ENCODE peak calls at places on chromosomes 16 and 17, in six cellular contexts. F is HepG2, A is HCT116, P is SK-N-SH, J is H1, R is GM12878. X is an unnamed sample.

GRCh38 chr17:58301504-58302150 is 20.9 kb upstream of the MPO start:
- DNase-seq in F (no peak), A (no peak), P (no peak), J (peak), R (no peak), X (no peak)

GRCh38 chr17:60139438-60140285 is 10.1 kb upstream of the CA4 start:
- DNase-seq in F (peak), A (peak), P (no peak), J (peak), R (no peak), X (no peak)

GRCh38 chr17:55584055-55584685 is 72.9 kb upstream of the SMIM36 start:
- DNase-seq in F (no peak), A (no peak), P (no peak), J (no peak), R (no peak), X (no peak)

GRCh38 chr17:2571523-2572303 is 21.7 kb upstream of the PAFAH1B1 start:
- DNase-seq in F (no peak), A (no peak), P (no peak), J (no peak), R (peak), X (no peak)

GRCh38 chr17:4750606-4751005 is 10.9 kb upstream of the CXCL16 start:
- DNase-seq in F (no peak), A (no peak), P (no peak), J (no peak), R (no peak), X (no peak)

GRCh38 chr17:3687949-3688614 is 7.9 kb downstream of the P2RX5 start:
- DNase-seq in F (no peak), A (no peak), P (peak), J (peak), R (no peak), X (no peak)

GRCh38 chr17:57783338-57783742 is 38.2 kb upstream of the CCDC182 start:
- DNase-seq in F (peak), A (peak), P (peak), J (peak), R (no peak), X (peak)

GRCh38 chr16:51151435-51151950 is 423 bp upstream of the SALL1 start:
- DNase-seq in F (peak), A (no peak), P (peak), J (peak), R (no peak), X (no peak)

GRCh38 chr17:65409381-65409780 is 152.1 kb downstream of the AXIN2 start:
- DNase-seq in F (no peak), A (no peak), P (no peak), J (no peak), R (no peak), X (no peak)

DNA sequence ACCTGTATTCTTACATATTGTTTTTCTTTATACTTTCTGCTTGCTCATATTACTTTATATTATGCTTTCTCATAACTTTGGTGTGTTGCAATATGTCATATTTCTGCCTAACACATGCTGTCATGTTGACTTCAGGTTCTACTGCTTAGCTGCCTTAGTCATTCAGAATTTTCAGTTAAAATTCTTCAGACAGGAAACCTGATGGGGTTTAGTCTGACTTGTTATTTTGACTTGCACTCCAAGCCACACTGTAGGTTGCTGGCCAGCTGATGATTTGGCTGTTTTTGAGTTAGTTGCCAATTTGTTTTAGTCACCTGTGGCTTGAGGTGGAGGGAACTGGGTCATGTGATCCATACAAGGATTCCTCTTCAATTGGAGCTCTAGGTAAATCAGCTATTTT is 315.4 kb downstream of the MAP2K6 start:
- DNase-seq in F (no peak), A (no peak), P (no peak), J (no peak), R (no peak), X (no peak)
- TF ChIP-seq JUND in F (no peak), A (no peak), P (peak), J (no peak), R (no peak), X (no peak)

GRCh38 chr17:67392111-67392510 is 15.0 kb downstream of the PITPNC1 start:
- DNase-seq in F (no peak), A (no peak), P (no peak), J (no peak), R (no peak), X (no peak)

GRCh38 chr17:67393809-67394418 is 16.8 kb downstream of the PITPNC1 start:
- DNase-seq in F (no peak), A (no peak), P (no peak), J (no peak), R (no peak), X (no peak)

GRCh38 chr17:67390006-67390645 is 13.0 kb downstream of the PITPNC1 start:
- DNase-seq in F (no peak), A (no peak), P (no peak), J (no peak), R (no peak), X (no peak)

GRCh38 chr17:67388986-67389385 is 11.9 kb downstream of the PITPNC1 start:
- DNase-seq in F (no peak), A (no peak), P (no peak), J (no peak), R (no peak), X (no peak)

GRCh38 chr17:67390646-67391480 is 13.8 kb downstream of the PITPNC1 start:
- DNase-seq in F (peak), A (peak), P (no peak), J (no peak), R (peak), X (peak)
- TF ChIP-seq JUND in F (no peak), A (peak), P (peak), J (no peak), R (peak), X (no peak)

DNA sequence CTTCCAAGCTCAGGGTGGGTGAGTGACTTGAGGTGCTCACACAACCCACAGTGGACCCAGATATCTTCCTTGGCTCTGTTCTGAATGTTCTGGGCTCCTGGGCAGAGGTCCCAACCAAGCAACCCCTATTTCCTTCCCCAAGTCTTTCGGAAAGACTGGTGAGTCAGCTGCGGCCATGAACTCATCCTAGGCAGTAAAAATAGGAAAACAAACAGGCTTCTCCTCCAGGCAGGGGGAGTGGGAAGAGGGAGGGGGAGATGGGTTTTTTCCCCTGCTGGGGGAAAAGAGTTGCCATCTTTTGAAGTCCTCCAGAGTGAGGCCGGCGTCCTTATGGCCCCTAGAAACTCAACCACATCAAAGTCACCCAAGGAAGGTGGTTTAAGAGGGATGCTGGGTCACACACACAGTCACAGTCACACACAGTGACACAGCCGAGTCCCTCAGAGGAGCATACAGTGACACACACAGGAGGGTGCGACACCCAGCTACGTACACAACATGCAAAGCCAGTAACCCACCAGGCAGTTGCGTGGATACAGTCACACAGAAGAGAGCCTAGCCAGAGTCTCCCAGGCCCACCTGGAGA is 16.0 kb upstream of the DLX4 start:
- DNase-seq in F (peak), A (no peak), P (no peak), J (no peak), R (no peak), X (no peak)
- TF ChIP-seq JUND in F (no peak), A (no peak), P (no peak), J (no peak), R (no peak), X (no peak)

GRCh38 chr16:70738083-70738977 is 52.5 kb upstream of the MTSS2 start:
- DNase-seq in F (peak), A (no peak), P (peak), J (peak), R (no peak), X (peak)
- TF ChIP-seq JUND in F (no peak), A (no peak), P (no peak), J (no peak), R (no peak), X (no peak)

GRCh38 chr16:11076259-11077018 is 132.1 kb downstream of the CLEC16A start:
- DNase-seq in F (no peak), A (no peak), P (no peak), J (no peak), R (peak), X (no peak)
- TF ChIP-seq JUND in F (no peak), A (no peak), P (no peak), J (no peak), R (no peak), X (no peak)

DNA sequence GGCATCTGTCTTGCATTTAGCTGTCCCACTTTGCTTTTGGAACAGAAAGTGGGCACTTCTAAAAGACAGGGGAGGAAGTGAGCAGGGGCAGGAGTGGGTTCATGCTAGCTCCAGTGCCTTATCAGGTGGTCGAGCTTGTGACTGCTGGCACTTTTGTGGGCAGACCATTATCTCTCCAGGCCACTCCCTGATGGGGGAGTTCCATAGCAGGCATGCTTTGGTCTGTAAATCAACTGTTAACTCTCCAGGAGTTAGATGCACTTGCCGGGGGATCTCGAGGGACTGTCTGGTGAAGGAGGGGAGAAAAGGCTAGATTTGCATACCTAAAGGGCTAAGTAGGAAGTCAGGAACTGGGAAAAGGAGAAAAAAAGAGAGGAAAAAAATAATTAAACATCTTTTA is 9.3 kb upstream of the CARD14 start:
- DNase-seq in F (no peak), A (no peak), P (peak), J (no peak), R (no peak), X (no peak)
- TF ChIP-seq JUND in F (no peak), A (no peak), P (no peak), J (no peak), R (no peak), X (no peak)

X was measured in T47D.